ENCODE peak calls at places on chromosomes 16 and 17, in five cellular contexts. F, H, I, V and J are unnamed samples.

GRCh38 chr17:68169840-68170239 is 78.0 kb upstream of the AMZ2 start:
- DNase-seq in F (no peak), H (no peak), I (no peak), V (no peak), J (no peak)

GRCh38 chr17:61444831-61445230 is 7.4 kb upstream of the TBX4 start:
- DNase-seq in F (no peak), H (no peak), I (no peak), V (no peak), J (no peak)

GRCh38 chr16:8887952-8888560 is 5.9 kb downstream of the LITAFD start:
- DNase-seq in F (no peak), H (no peak), I (peak), V (no peak), J (no peak)

GRCh38 chr16:25426829-25427228 is 169.2 kb upstream of the ZKSCAN2 start:
- DNase-seq in F (no peak), H (no peak), I (no peak), V (no peak), J (no peak)

GRCh38 chr16:65449526-65449925 is 327.7 kb upstream of the CDH11 start:
- DNase-seq in F (no peak), H (no peak), I (no peak), V (no peak), J (no peak)

GRCh38 chr16:10037771-10038170 is 144.5 kb downstream of the GRIN2A start:
- DNase-seq in F (no peak), H (no peak), I (no peak), V (no peak), J (no peak)

GRCh38 chr17:70405492-70406220 is 236.3 kb downstream of the KCNJ2 start:
- DNase-seq in F (no peak), H (peak), I (no peak), V (no peak), J (no peak)

GRCh38 chr17:15255713-15256454 is 9.2 kb downstream of the PMP22 start:
- DNase-seq in F (no peak), H (no peak), I (no peak), V (no peak), J (no peak)

GRCh38 chr17:61337247-61337812 is 62.3 kb upstream of the TBX2 start:
- DNase-seq in F (no peak), H (no peak), I (peak), V (no peak), J (no peak)

GRCh38 chr17:48868916-48869500 is 23.6 kb upstream of the ATP5MC1 start:
- DNase-seq in F (no peak), H (no peak), I (no peak), V (no peak), J (no peak)

GRCh38 chr17:45923511-45924268 is 29.3 kb downstream of the MAPT start:
- DNase-seq in F (no peak), H (no peak), I (no peak), V (no peak), J (no peak)

GRCh38 chr16:56860226-56861020 is 4.6 kb upstream of the SLC12A3 start:
- DNase-seq in F (no peak), H (no peak), I (no peak), V (no peak), J (no peak)

GRCh38 chr17:57521606-57522435 is 223.3 kb downstream of the CCDC182 start:
- DNase-seq in F (no peak), H (no peak), I (no peak), V (peak), J (peak)

GRCh38 chr17:56597495-56597990 is 4.0 kb downstream of the NOG start:
- DNase-seq in F (no peak), H (no peak), I (no peak), V (no peak), J (no peak)

GRCh38 chr16:24359490-24359889 is 103.4 kb downstream of the CACNG3 start:
- DNase-seq in F (no peak), H (no peak), I (no peak), V (no peak), J (no peak)

GRCh38 chr16:52563767-52564611 is 17.0 kb upstream of the TOX3 start:
- DNase-seq in F (no peak), H (no peak), I (no peak), V (no peak), J (peak)

GRCh38 chr17:67143318-67143717 is 99.0 kb downstream of the CACNG1 start:
- DNase-seq in F (no peak), H (no peak), I (no peak), V (no peak), J (no peak)

GRCh38 chr16:4915226-4915761 is 21.7 kb downstream of the PPL start:
- DNase-seq in F (no peak), H (no peak), I (no peak), V (no peak), J (no peak)

GRCh38 chr16:55499951-55500350 is 8.9 kb upstream of the LPCAT2 start:
- DNase-seq in F (no peak), H (no peak), I (peak), V (no peak), J (no peak)

GRCh38 chr16:58098207-58099096 is 30.7 kb downstream of the CFAP20 start:
- DNase-seq in F (no peak), H (no peak), I (no peak), V (peak), J (no peak)

GRCh38 chr17:29588017-29588557 is 1.4 kb downstream of the GIT1 start:
- DNase-seq in F (no peak), H (no peak), I (peak), V (no peak), J (no peak)

GRCh38 chr16:78642621-78643285 is 543.3 kb downstream of the WWOX start:
- DNase-seq in F (no peak), H (no peak), I (no peak), V (no peak), J (no peak)

GRCh38 chr17:4426499-4427208 is 7.1 kb upstream of the SPNS3 start:
- DNase-seq in F (no peak), H (no peak), I (no peak), V (no peak), J (no peak)

GRCh38 chr17:65987988-65988387 is 203.9 kb downstream of the CEP112 start:
- DNase-seq in F (no peak), H (no peak), I (peak), V (peak), J (no peak)